ENCODE peak calls at places on chromosomes 1 and 21, in ten cellular contexts. One of them, this sample, is unnamed.

GRCh38 chr1:223068913-223069312 is 74.1 kb downstream of the TLR5 start:
- DNase-seq in stimulated activated CD4-positive, alpha-beta T cell treated with anti-CD3 and anti-CD28 coated beads, TNF-alpha, amount 100 ng/mL, for 1 hour: no peak
- DNase-seq in OCI-LY7: no peak
- DNase-seq in ovary: no peak
- DNase-seq in effector memory CD4-positive, alpha-beta T cell: no peak
- DNase-seq in neural crest cell: no peak
- DNase-seq in breast epithelium: no peak
- DNase-seq in WTC11: no peak
- DNase-seq in astrocyte of the hippocampus: no peak
- DNase-seq in KBM-7: no peak
- DNase-seq in this sample: no peak

GRCh38 chr1:30684881-30685795 is 38.2 kb downstream of the MATN1 start:
- DNase-seq in neural crest cell: peak; percentile 36
- DNase-seq in KBM-7: no peak
- DNase-seq in astrocyte of the hippocampus: no peak
- DNase-seq in stimulated activated CD4-positive, alpha-beta T cell treated with anti-CD3 and anti-CD28 coated beads, TNF-alpha, amount 100 ng/mL, for 1 hour: no peak
- DNase-seq in WTC11: peak; percentile 99
- DNase-seq in OCI-LY7: no peak
- DNase-seq in ovary: no peak
- DNase-seq in breast epithelium: peak; percentile 80
- DNase-seq in effector memory CD4-positive, alpha-beta T cell: peak; percentile 8
- DNase-seq in this sample: peak; percentile 100

GRCh38 chr1:97919568-97920261 is 1.1 kb downstream of the DPYD start:
- DNase-seq in KBM-7: peak; percentile 4
- DNase-seq in astrocyte of the hippocampus: peak; percentile 20
- DNase-seq in neural crest cell: no peak
- DNase-seq in ovary: no peak
- DNase-seq in effector memory CD4-positive, alpha-beta T cell: no peak
- DNase-seq in stimulated activated CD4-positive, alpha-beta T cell treated with anti-CD3 and anti-CD28 coated beads, TNF-alpha, amount 100 ng/mL, for 1 hour: no peak
- DNase-seq in OCI-LY7: peak; percentile 2
- DNase-seq in breast epithelium: no peak
- DNase-seq in WTC11: no peak
- DNase-seq in this sample: no peak

GRCh38 chr1:38028105-38028591 is 15.6 kb downstream of the UTP11 start:
- DNase-seq in effector memory CD4-positive, alpha-beta T cell: no peak
- DNase-seq in stimulated activated CD4-positive, alpha-beta T cell treated with anti-CD3 and anti-CD28 coated beads, TNF-alpha, amount 100 ng/mL, for 1 hour: no peak
- DNase-seq in OCI-LY7: no peak
- DNase-seq in neural crest cell: no peak
- DNase-seq in WTC11: no peak
- DNase-seq in ovary: no peak
- DNase-seq in astrocyte of the hippocampus: no peak
- DNase-seq in breast epithelium: no peak
- DNase-seq in KBM-7: no peak
- DNase-seq in this sample: peak; percentile 77

GRCh38 chr1:201562659-201563405 is 23.9 kb downstream of the NAV1 start:
- DNase-seq in KBM-7: no peak
- DNase-seq in breast epithelium: no peak
- DNase-seq in astrocyte of the hippocampus: peak; percentile 67
- DNase-seq in WTC11: no peak
- DNase-seq in ovary: no peak
- DNase-seq in neural crest cell: no peak
- DNase-seq in effector memory CD4-positive, alpha-beta T cell: no peak
- DNase-seq in stimulated activated CD4-positive, alpha-beta T cell treated with anti-CD3 and anti-CD28 coated beads, TNF-alpha, amount 100 ng/mL, for 1 hour: no peak
- DNase-seq in OCI-LY7: no peak
- DNase-seq in this sample: no peak

GRCh38 chr1:237539055-237539454 is 351.7 kb downstream of the ZP4 start:
- DNase-seq in breast epithelium: no peak
- DNase-seq in effector memory CD4-positive, alpha-beta T cell: no peak
- DNase-seq in KBM-7: no peak
- DNase-seq in neural crest cell: no peak
- DNase-seq in stimulated activated CD4-positive, alpha-beta T cell treated with anti-CD3 and anti-CD28 coated beads, TNF-alpha, amount 100 ng/mL, for 1 hour: no peak
- DNase-seq in ovary: no peak
- DNase-seq in WTC11: no peak
- DNase-seq in astrocyte of the hippocampus: no peak
- DNase-seq in OCI-LY7: no peak
- DNase-seq in this sample: no peak

GRCh38 chr1:229253170-229253974 is 17.5 kb upstream of the RAB4A start:
- DNase-seq in neural crest cell: no peak
- DNase-seq in ovary: no peak
- DNase-seq in WTC11: no peak
- DNase-seq in breast epithelium: no peak
- DNase-seq in effector memory CD4-positive, alpha-beta T cell: no peak
- DNase-seq in astrocyte of the hippocampus: peak; percentile 47
- DNase-seq in stimulated activated CD4-positive, alpha-beta T cell treated with anti-CD3 and anti-CD28 coated beads, TNF-alpha, amount 100 ng/mL, for 1 hour: no peak
- DNase-seq in KBM-7: peak; percentile 47
- DNase-seq in OCI-LY7: peak; percentile 19
- DNase-seq in this sample: peak; percentile 74

GRCh38 chr1:235954306-235955283 is 87.9 kb upstream of the LYST start:
- DNase-seq in stimulated activated CD4-positive, alpha-beta T cell treated with anti-CD3 and anti-CD28 coated beads, TNF-alpha, amount 100 ng/mL, for 1 hour: peak; percentile 13
- DNase-seq in WTC11: no peak
- DNase-seq in OCI-LY7: peak; percentile 85
- DNase-seq in breast epithelium: no peak
- DNase-seq in neural crest cell: no peak
- DNase-seq in effector memory CD4-positive, alpha-beta T cell: peak; percentile 21
- DNase-seq in astrocyte of the hippocampus: peak; percentile 29
- DNase-seq in KBM-7: peak; percentile 98
- DNase-seq in ovary: no peak
- DNase-seq in this sample: no peak

GRCh38 chr1:201214461-201214860 is 23.8 kb downstream of the IGFN1 start:
- DNase-seq in OCI-LY7: no peak
- DNase-seq in ovary: no peak
- DNase-seq in neural crest cell: no peak
- DNase-seq in stimulated activated CD4-positive, alpha-beta T cell treated with anti-CD3 and anti-CD28 coated beads, TNF-alpha, amount 100 ng/mL, for 1 hour: no peak
- DNase-seq in effector memory CD4-positive, alpha-beta T cell: no peak
- DNase-seq in KBM-7: peak; percentile 5
- DNase-seq in breast epithelium: no peak
- DNase-seq in WTC11: peak; percentile 37
- DNase-seq in astrocyte of the hippocampus: no peak
- DNase-seq in this sample: peak; percentile 75

GRCh38 chr1:17829579-17829978 is 74.4 kb downstream of the ACTL8 start:
- DNase-seq in OCI-LY7: no peak
- DNase-seq in astrocyte of the hippocampus: no peak
- DNase-seq in effector memory CD4-positive, alpha-beta T cell: no peak
- DNase-seq in KBM-7: no peak
- DNase-seq in neural crest cell: no peak
- DNase-seq in WTC11: no peak
- DNase-seq in breast epithelium: peak; percentile 19
- DNase-seq in ovary: no peak
- DNase-seq in stimulated activated CD4-positive, alpha-beta T cell treated with anti-CD3 and anti-CD28 coated beads, TNF-alpha, amount 100 ng/mL, for 1 hour: no peak
- DNase-seq in this sample: peak; percentile 20

GRCh38 chr1:167541610-167542009 is 12.0 kb downstream of the CREG1 start:
- DNase-seq in WTC11: no peak
- DNase-seq in breast epithelium: no peak
- DNase-seq in KBM-7: no peak
- DNase-seq in astrocyte of the hippocampus: no peak
- DNase-seq in effector memory CD4-positive, alpha-beta T cell: no peak
- DNase-seq in stimulated activated CD4-positive, alpha-beta T cell treated with anti-CD3 and anti-CD28 coated beads, TNF-alpha, amount 100 ng/mL, for 1 hour: no peak
- DNase-seq in ovary: no peak
- DNase-seq in neural crest cell: no peak
- DNase-seq in OCI-LY7: no peak
- DNase-seq in this sample: no peak

GRCh38 chr1:154608522-154609294 is 722 bp upstream of the ADAR start:
- DNase-seq in ovary: peak; percentile 44
- DNase-seq in effector memory CD4-positive, alpha-beta T cell: peak; percentile 20
- DNase-seq in breast epithelium: no peak
- DNase-seq in neural crest cell: peak; percentile 36
- DNase-seq in stimulated activated CD4-positive, alpha-beta T cell treated with anti-CD3 and anti-CD28 coated beads, TNF-alpha, amount 100 ng/mL, for 1 hour: no peak
- DNase-seq in OCI-LY7: peak; percentile 52
- DNase-seq in KBM-7: no peak
- DNase-seq in WTC11: peak; percentile 71
- DNase-seq in astrocyte of the hippocampus: peak; percentile 82
- DNase-seq in this sample: peak; percentile 92

GRCh38 chr1:5770981-5771765 is 221.1 kb downstream of the NPHP4 start:
- DNase-seq in effector memory CD4-positive, alpha-beta T cell: no peak
- DNase-seq in neural crest cell: no peak
- DNase-seq in KBM-7: peak; percentile 88
- DNase-seq in astrocyte of the hippocampus: peak; percentile 32
- DNase-seq in OCI-LY7: no peak
- DNase-seq in breast epithelium: no peak
- DNase-seq in ovary: peak; percentile 71
- DNase-seq in stimulated activated CD4-positive, alpha-beta T cell treated with anti-CD3 and anti-CD28 coated beads, TNF-alpha, amount 100 ng/mL, for 1 hour: no peak
- DNase-seq in WTC11: no peak
- DNase-seq in this sample: peak; percentile 86

GRCh38 chr1:234924450-234925355 is 203.9 kb downstream of the TOMM20 start:
- DNase-seq in astrocyte of the hippocampus: no peak
- DNase-seq in ovary: no peak
- DNase-seq in OCI-LY7: peak; percentile 67
- DNase-seq in effector memory CD4-positive, alpha-beta T cell: no peak
- DNase-seq in stimulated activated CD4-positive, alpha-beta T cell treated with anti-CD3 and anti-CD28 coated beads, TNF-alpha, amount 100 ng/mL, for 1 hour: no peak
- DNase-seq in neural crest cell: no peak
- DNase-seq in WTC11: no peak
- DNase-seq in breast epithelium: no peak
- DNase-seq in KBM-7: no peak
- DNase-seq in this sample: no peak

GRCh38 chr1:174258148-174258550 is 98.8 kb downstream of the RABGAP1L start:
- DNase-seq in KBM-7: peak; percentile 63
- DNase-seq in ovary: no peak
- DNase-seq in neural crest cell: peak; percentile 57
- DNase-seq in astrocyte of the hippocampus: peak; percentile 63
- DNase-seq in stimulated activated CD4-positive, alpha-beta T cell treated with anti-CD3 and anti-CD28 coated beads, TNF-alpha, amount 100 ng/mL, for 1 hour: peak; percentile 3
- DNase-seq in OCI-LY7: peak; percentile 79
- DNase-seq in WTC11: peak; percentile 45
- DNase-seq in effector memory CD4-positive, alpha-beta T cell: no peak
- DNase-seq in breast epithelium: no peak
- DNase-seq in this sample: peak; percentile 69

GRCh38 chr21:41783476-41784150 is 16.8 kb upstream of the RIPK4 start:
- DNase-seq in neural crest cell: no peak
- DNase-seq in KBM-7: peak; percentile 65
- DNase-seq in WTC11: no peak
- DNase-seq in breast epithelium: peak; percentile 73
- DNase-seq in ovary: no peak
- DNase-seq in astrocyte of the hippocampus: peak; percentile 88
- DNase-seq in OCI-LY7: no peak
- DNase-seq in effector memory CD4-positive, alpha-beta T cell: no peak
- DNase-seq in stimulated activated CD4-positive, alpha-beta T cell treated with anti-CD3 and anti-CD28 coated beads, TNF-alpha, amount 100 ng/mL, for 1 hour: no peak
- DNase-seq in this sample: no peak

GRCh38 chr1:152533327-152533938 is 19.2 kb downstream of the CRCT1 start:
- DNase-seq in stimulated activated CD4-positive, alpha-beta T cell treated with anti-CD3 and anti-CD28 coated beads, TNF-alpha, amount 100 ng/mL, for 1 hour: no peak
- DNase-seq in breast epithelium: no peak
- DNase-seq in astrocyte of the hippocampus: peak; percentile 4
- DNase-seq in OCI-LY7: peak; percentile 24
- DNase-seq in WTC11: peak; percentile 22
- DNase-seq in effector memory CD4-positive, alpha-beta T cell: no peak
- DNase-seq in ovary: no peak
- DNase-seq in neural crest cell: no peak
- DNase-seq in KBM-7: peak; percentile 64
- DNase-seq in this sample: peak; percentile 67

GRCh38 chr1:3135746-3136455 is 66.9 kb downstream of the PRDM16 start:
- DNase-seq in breast epithelium: no peak
- DNase-seq in WTC11: no peak
- DNase-seq in astrocyte of the hippocampus: no peak
- DNase-seq in stimulated activated CD4-positive, alpha-beta T cell treated with anti-CD3 and anti-CD28 coated beads, TNF-alpha, amount 100 ng/mL, for 1 hour: no peak
- DNase-seq in KBM-7: no peak
- DNase-seq in neural crest cell: no peak
- DNase-seq in OCI-LY7: no peak
- DNase-seq in effector memory CD4-positive, alpha-beta T cell: no peak
- DNase-seq in ovary: no peak
- DNase-seq in this sample: no peak

GRCh38 chr1:65813956-65814355 is 21.3 kb downstream of the PDE4B start:
- DNase-seq in astrocyte of the hippocampus: peak; percentile 36
- DNase-seq in WTC11: no peak
- DNase-seq in OCI-LY7: no peak
- DNase-seq in effector memory CD4-positive, alpha-beta T cell: no peak
- DNase-seq in neural crest cell: no peak
- DNase-seq in ovary: no peak
- DNase-seq in KBM-7: no peak
- DNase-seq in breast epithelium: no peak
- DNase-seq in stimulated activated CD4-positive, alpha-beta T cell treated with anti-CD3 and anti-CD28 coated beads, TNF-alpha, amount 100 ng/mL, for 1 hour: no peak
- DNase-seq in this sample: no peak

GRCh38 chr1:24921938-24922662 is 8.0 kb downstream of the RUNX3 start:
- DNase-seq in effector memory CD4-positive, alpha-beta T cell: peak; percentile 45
- DNase-seq in WTC11: no peak
- DNase-seq in KBM-7: no peak
- DNase-seq in ovary: no peak
- DNase-seq in neural crest cell: no peak
- DNase-seq in OCI-LY7: no peak
- DNase-seq in breast epithelium: no peak
- DNase-seq in astrocyte of the hippocampus: no peak
- DNase-seq in stimulated activated CD4-positive, alpha-beta T cell treated with anti-CD3 and anti-CD28 coated beads, TNF-alpha, amount 100 ng/mL, for 1 hour: no peak
- DNase-seq in this sample: no peak

GRCh38 chr1:204637985-204638356 is 47.6 kb downstream of the LRRN2 start:
- DNase-seq in breast epithelium: no peak
- DNase-seq in ovary: no peak
- DNase-seq in stimulated activated CD4-positive, alpha-beta T cell treated with anti-CD3 and anti-CD28 coated beads, TNF-alpha, amount 100 ng/mL, for 1 hour: no peak
- DNase-seq in astrocyte of the hippocampus: peak; percentile 76
- DNase-seq in effector memory CD4-positive, alpha-beta T cell: no peak
- DNase-seq in WTC11: no peak
- DNase-seq in OCI-LY7: no peak
- DNase-seq in neural crest cell: peak; percentile 30
- DNase-seq in KBM-7: no peak
- DNase-seq in this sample: no peak

GRCh38 chr1:94654031-94654430 is 112.5 kb upstream of the F3 start:
- DNase-seq in OCI-LY7: no peak
- DNase-seq in KBM-7: no peak
- DNase-seq in effector memory CD4-positive, alpha-beta T cell: no peak
- DNase-seq in neural crest cell: no peak
- DNase-seq in stimulated activated CD4-positive, alpha-beta T cell treated with anti-CD3 and anti-CD28 coated beads, TNF-alpha, amount 100 ng/mL, for 1 hour: no peak
- DNase-seq in WTC11: no peak
- DNase-seq in ovary: no peak
- DNase-seq in astrocyte of the hippocampus: peak; percentile 85
- DNase-seq in breast epithelium: no peak
- DNase-seq in this sample: peak; percentile 65

GRCh38 chr21:43750339-43751033 is 25.6 kb downstream of the CSTB start:
- DNase-seq in WTC11: no peak
- DNase-seq in OCI-LY7: no peak
- DNase-seq in neural crest cell: no peak
- DNase-seq in astrocyte of the hippocampus: no peak
- DNase-seq in breast epithelium: no peak
- DNase-seq in KBM-7: no peak
- DNase-seq in stimulated activated CD4-positive, alpha-beta T cell treated with anti-CD3 and anti-CD28 coated beads, TNF-alpha, amount 100 ng/mL, for 1 hour: no peak
- DNase-seq in ovary: no peak
- DNase-seq in effector memory CD4-positive, alpha-beta T cell: no peak
- DNase-seq in this sample: no peak

GRCh38 chr1:14479865-14480264 is 118.6 kb upstream of the KAZN start:
- DNase-seq in ovary: no peak
- DNase-seq in WTC11: no peak
- DNase-seq in stimulated activated CD4-positive, alpha-beta T cell treated with anti-CD3 and anti-CD28 coated beads, TNF-alpha, amount 100 ng/mL, for 1 hour: no peak
- DNase-seq in breast epithelium: no peak
- DNase-seq in effector memory CD4-positive, alpha-beta T cell: no peak
- DNase-seq in OCI-LY7: no peak
- DNase-seq in astrocyte of the hippocampus: no peak
- DNase-seq in KBM-7: no peak
- DNase-seq in neural crest cell: no peak
- DNase-seq in this sample: no peak

GRCh38 chr21:46489800-46490199 is 31.1 kb downstream of the DIP2A start:
- DNase-seq in breast epithelium: no peak
- DNase-seq in stimulated activated CD4-positive, alpha-beta T cell treated with anti-CD3 and anti-CD28 coated beads, TNF-alpha, amount 100 ng/mL, for 1 hour: no peak
- DNase-seq in effector memory CD4-positive, alpha-beta T cell: no peak
- DNase-seq in WTC11: peak; percentile 25
- DNase-seq in OCI-LY7: no peak
- DNase-seq in neural crest cell: no peak
- DNase-seq in ovary: no peak
- DNase-seq in astrocyte of the hippocampus: no peak
- DNase-seq in KBM-7: no peak
- DNase-seq in this sample: no peak

GRCh38 chr1:216903389-216903754 is 180.1 kb upstream of the ESRRG start:
- DNase-seq in ovary: no peak
- DNase-seq in stimulated activated CD4-positive, alpha-beta T cell treated with anti-CD3 and anti-CD28 coated beads, TNF-alpha, amount 100 ng/mL, for 1 hour: no peak
- DNase-seq in astrocyte of the hippocampus: peak; percentile 88
- DNase-seq in effector memory CD4-positive, alpha-beta T cell: no peak
- DNase-seq in neural crest cell: no peak
- DNase-seq in OCI-LY7: no peak
- DNase-seq in KBM-7: no peak
- DNase-seq in WTC11: no peak
- DNase-seq in breast epithelium: no peak
- DNase-seq in this sample: peak; percentile 55

GRCh38 chr1:202964755-202965440 is 2.2 kb downstream of the CYB5R1 start:
- DNase-seq in WTC11: no peak
- DNase-seq in KBM-7: no peak
- DNase-seq in stimulated activated CD4-positive, alpha-beta T cell treated with anti-CD3 and anti-CD28 coated beads, TNF-alpha, amount 100 ng/mL, for 1 hour: no peak
- DNase-seq in breast epithelium: no peak
- DNase-seq in ovary: no peak
- DNase-seq in effector memory CD4-positive, alpha-beta T cell: no peak
- DNase-seq in neural crest cell: no peak
- DNase-seq in OCI-LY7: no peak
- DNase-seq in astrocyte of the hippocampus: no peak
- DNase-seq in this sample: peak; percentile 81

GRCh38 chr1:178037510-178038253 is 56.2 kb upstream of the RASAL2 start:
- DNase-seq in ovary: peak; percentile 88
- DNase-seq in effector memory CD4-positive, alpha-beta T cell: no peak
- DNase-seq in stimulated activated CD4-positive, alpha-beta T cell treated with anti-CD3 and anti-CD28 coated beads, TNF-alpha, amount 100 ng/mL, for 1 hour: no peak
- DNase-seq in neural crest cell: peak; percentile 68
- DNase-seq in OCI-LY7: no peak
- DNase-seq in WTC11: peak; percentile 85
- DNase-seq in KBM-7: peak; percentile 83
- DNase-seq in astrocyte of the hippocampus: peak; percentile 91
- DNase-seq in breast epithelium: peak; percentile 84
- DNase-seq in this sample: peak; percentile 90

This sample was measured in endodermal cell.